ENCODE peak calls at places on chromosomes 16 and 17, in nine cellular contexts. O is tibial nerve, Z is uterus, V is HCT116, M is ovary, K is testis, U is A549, P is transverse colon, J is esophagus squamous epithelium. A is an unnamed sample.

GRCh38 chr17:69773081-69773480 is 301.9 kb upstream of the KCNJ16 start:
- DNase-seq in K (no peak), O (no peak), U (no peak), M (no peak), J (no peak), P (no peak), Z (no peak), V (no peak), A (no peak)

GRCh38 chr16:56241596-56241995 is 50.3 kb downstream of the GNAO1 start:
- DNase-seq in V (no peak), P (no peak), M (no peak), O (no peak), K (no peak), J (no peak), Z (no peak), U (no peak), A (no peak)

GRCh38 chr17:82400830-82401229 is 17.3 kb upstream of the HEXD start:
- DNase-seq in O (no peak), U (no peak), V (no peak), J (no peak), P (peak; percentile 67), M (no peak), K (no peak), Z (no peak), A (no peak)

GRCh38 chr17:46274238-46274637 is 20.7 kb upstream of the LRRC37A start:
- DNase-seq in O (no peak), Z (no peak), M (no peak), P (no peak), J (no peak), V (no peak), K (no peak), U (no peak), A (no peak)

GRCh38 chr17:8122923-8123694 is 797 bp downstream of the HES7 start:
- DNase-seq in V (no peak), J (no peak), U (peak; percentile 52), O (no peak), M (peak; percentile 56), P (no peak), K (no peak), Z (peak; percentile 28), A (no peak)

GRCh38 chr16:27327586-27327915 is 13.8 kb downstream of the IL4R start:
- DNase-seq in M (no peak), U (no peak), V (no peak), P (no peak), J (no peak), K (no peak), Z (no peak), O (no peak), A (no peak)

GRCh38 chr16:50316848-50317630 is 50.7 kb downstream of the ADCY7 start:
- DNase-seq in J (no peak), V (no peak), M (peak; percentile 33), O (no peak), P (no peak), K (no peak), Z (no peak), U (no peak), A (no peak)

GRCh38 chr16:88863426-88863825 is 3.0 kb downstream of the PABPN1L start:
- DNase-seq in P (no peak), U (no peak), K (no peak), J (no peak), O (no peak), V (no peak), Z (no peak), M (no peak), A (no peak)

GRCh38 chr16:76464973-76465620 is 187.9 kb downstream of the CNTNAP4 start:
- DNase-seq in K (no peak), O (no peak), J (no peak), Z (no peak), P (no peak), U (no peak), M (no peak), V (no peak), A (no peak)

GRCh38 chr16:49986351-49987124 is 38.5 kb upstream of the CNEP1R1 start:
- DNase-seq in V (peak; percentile 24), U (no peak), O (no peak), M (no peak), J (no peak), P (no peak), Z (no peak), K (no peak), A (peak; percentile 44)

GRCh38 chr17:18002171-18002570 is 29.5 kb downstream of the DRC3 start:
- DNase-seq in P (no peak), O (no peak), U (no peak), M (no peak), Z (no peak), J (no peak), K (no peak), V (no peak), A (no peak)

GRCh38 chr17:64009571-64010402 is 10.6 kb downstream of the ICAM2 start:
- DNase-seq in J (no peak), Z (no peak), U (no peak), K (peak; percentile 9), V (no peak), O (no peak), M (no peak), P (no peak), A (no peak)

GRCh38 chr17:45243750-45244149 is 18.1 kb downstream of the SPATA32 start:
- DNase-seq in U (no peak), J (no peak), P (peak; percentile 82), O (no peak), M (no peak), Z (no peak), K (no peak), V (no peak), A (no peak)

GRCh38 chr17:35244345-35245195 is 1.7 kb downstream of the SLFN5 start:
- DNase-seq in K (peak; percentile 51), M (peak; percentile 45), P (peak; percentile 68), O (peak; percentile 76), Z (peak; percentile 70), V (peak; percentile 33), U (peak; percentile 54), J (peak; percentile 29), A (peak; percentile 81)

GRCh38 chr17:21362331-21362931 is 13.7 kb upstream of the KCNJ12 start:
- DNase-seq in Z (no peak), O (no peak), U (no peak), V (no peak), K (no peak), M (no peak), P (no peak), J (no peak), A (no peak)

GRCh38 chr16:21952040-21952792 is 945 bp upstream of the UQCRC2 start:
- DNase-seq in M (peak; percentile 75), K (peak; percentile 79), O (no peak), J (no peak), U (peak; percentile 78), Z (peak; percentile 58), P (peak; percentile 92), V (peak; percentile 66), A (peak; percentile 68)

GRCh38 chr17:44599298-44600175 is 42.3 kb downstream of the FZD2 start:
- DNase-seq in K (peak; percentile 81), P (peak; percentile 23), Z (peak; percentile 89), M (peak; percentile 90), V (no peak), U (peak; percentile 93), O (peak; percentile 38), J (peak; percentile 3), A (peak; percentile 79)

GRCh38 chr17:75632863-75633483 is at the start of gene SMIM5:
- DNase-seq in U (peak; percentile 87), J (peak; percentile 25), M (peak; percentile 92), P (peak; percentile 90), K (peak; percentile 92), Z (peak; percentile 88), O (peak; percentile 88), V (peak; percentile 63), A (peak; percentile 90)
- TF ChIP-seq POLR2A in U (no peak), J (no peak), M (no peak), P (peak; percentile 21), K (no peak), Z (peak; percentile 30), O (peak; percentile 20), V (no peak), A (no peak)

GRCh38 chr17:6753006-6753445 is 2.8 kb upstream of the XAF1 start:
- DNase-seq in P (peak; percentile 31), K (peak; percentile 26), Z (peak; percentile 70), V (no peak), M (peak; percentile 81), J (no peak), O (no peak), U (no peak), A (peak; percentile 77)
- TF ChIP-seq POLR2A in P (no peak), K (no peak), Z (no peak), V (no peak), M (no peak), J (no peak), O (no peak), U (no peak), A (no peak)

GRCh38 chr16:61818850-61819249 is 217.4 kb downstream of the CDH8 start:
- DNase-seq in U (no peak), Z (no peak), J (no peak), M (no peak), P (no peak), O (no peak), V (no peak), K (no peak), A (no peak)
- TF ChIP-seq POLR2A in U (no peak), Z (no peak), J (no peak), M (no peak), P (no peak), O (no peak), V (no peak), K (no peak), A (no peak)

GRCh38 chr16:67150058-67150832 is 553 bp downstream of the B3GNT9 start:
- DNase-seq in Z (no peak), O (no peak), U (peak; percentile 62), V (no peak), K (peak; percentile 72), P (no peak), M (peak; percentile 86), J (no peak), A (peak; percentile 45)

GRCh38 chr16:67148221-67148620 is 2.6 kb downstream of the B3GNT9 start:
- DNase-seq in J (no peak), M (no peak), Z (no peak), K (no peak), P (no peak), O (no peak), V (no peak), U (no peak), A (no peak)

GRCh38 chr16:67147437-67148140 is 3.2 kb downstream of the B3GNT9 start:
- DNase-seq in O (no peak), K (no peak), V (no peak), J (no peak), Z (no peak), P (no peak), M (no peak), U (no peak), A (no peak)

GRCh38 chr16:67149276-67150057 is 1.3 kb downstream of the B3GNT9 start:
- DNase-seq in O (no peak), J (no peak), P (no peak), U (no peak), K (no peak), Z (no peak), M (no peak), V (no peak), A (no peak)

DNA sequence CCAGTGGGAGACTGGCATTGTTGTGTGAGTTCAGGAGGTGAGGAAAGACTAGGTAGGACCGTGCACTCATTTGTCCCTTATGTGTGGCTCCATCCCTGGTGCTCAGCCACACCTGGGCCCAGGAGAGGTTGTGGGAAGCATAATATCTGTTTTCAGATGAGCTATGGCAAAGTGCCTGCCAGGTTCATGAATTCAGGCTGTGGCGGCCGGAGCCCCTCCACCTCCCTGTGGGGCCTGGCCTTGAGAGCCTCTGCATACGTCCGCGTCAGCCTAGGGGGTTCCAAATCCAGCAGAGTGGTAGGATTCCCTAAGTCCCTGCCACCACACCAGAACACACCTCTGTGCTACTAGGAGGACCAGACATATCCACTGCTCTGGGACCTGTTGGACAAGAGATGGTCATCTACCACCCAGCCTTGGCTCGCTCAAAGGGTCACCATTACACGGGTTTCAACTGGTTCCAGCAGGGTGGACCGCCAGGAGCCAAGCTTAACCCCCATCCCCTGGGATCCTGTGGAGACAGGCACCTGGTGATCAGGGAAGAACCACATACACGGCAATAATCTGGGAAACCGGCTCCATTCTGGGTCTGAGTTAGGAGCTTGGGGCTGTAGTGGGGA is 2.0 kb downstream of the B3GNT9 start:
- DNase-seq in Z (no peak), M (no peak), V (no peak), O (no peak), J (no peak), P (no peak), K (no peak), U (no peak), A (no peak)
- TF ChIP-seq POLR2A in Z (no peak), M (no peak), V (no peak), O (no peak), J (no peak), P (no peak), K (no peak), U (peak; percentile 12), A (no peak)

A was measured in adrenal gland.